ENCODE peak calls at places on chromosomes 11 and 22, in ten cellular contexts. D, O, M, W, V, T, J, F, E and U are unnamed samples.
A peak's percentile ranks its signal among the peaks of the same experiment; 100 is the strongest.

GRCh38 chr22:23850136-23850611 is 7.5 kb upstream of the SLC2A11 start:
- DNase-seq in D (no peak), O (peak; percentile 74), M (no peak), W (no peak), V (peak; percentile 15), T (peak; percentile 83), J (no peak), F (no peak), E (no peak), U (no peak)

GRCh38 chr11:31855466-31855865 is 44.3 kb upstream of the PAX6 start:
- DNase-seq in D (no peak), O (no peak), M (no peak), W (no peak), V (no peak), T (no peak), J (no peak), F (no peak), E (no peak), U (no peak)

GRCh38 chr22:44659140-44659539 is 42.9 kb upstream of the PRR5 start:
- DNase-seq in D (no peak), O (no peak), M (no peak), W (no peak), V (no peak), T (no peak), J (peak; percentile 24), F (no peak), E (no peak), U (no peak)

GRCh38 chr22:40348025-40348658 is 1.8 kb downstream of the ADSL start:
- DNase-seq in D (peak; percentile 52), O (no peak), M (no peak), W (no peak), V (no peak), T (no peak), J (no peak), F (peak; percentile 58), E (peak; percentile 26), U (no peak)

GRCh38 chr11:1469911-1470680 is 16.5 kb downstream of the MOB2 start:
- DNase-seq in D (no peak), O (no peak), M (no peak), W (no peak), V (no peak), T (peak; percentile 69), J (peak; percentile 24), F (no peak), E (no peak), U (peak; percentile 71)

GRCh38 chr11:44559207-44559943 is 6.1 kb upstream of the CD82 start:
- DNase-seq in D (no peak), O (peak; percentile 39), M (peak; percentile 44), W (no peak), V (no peak), T (no peak), J (no peak), F (no peak), E (no peak), U (no peak)

GRCh38 chr11:17076517-17077239 is 789 bp downstream of the RPS13 start:
- DNase-seq in D (no peak), O (no peak), M (no peak), W (no peak), V (no peak), T (no peak), J (no peak), F (peak; percentile 22), E (no peak), U (peak; percentile 53)

GRCh38 chr11:82194521-82194920 is 539.1 kb downstream of the FAM181B start:
- DNase-seq in D (no peak), O (no peak), M (no peak), W (no peak), V (no peak), T (no peak), J (no peak), F (no peak), E (no peak), U (peak; percentile 8)

GRCh38 chr11:114606003-114606801 is 10.6 kb upstream of the NXPE4 start:
- DNase-seq in D (no peak), O (no peak), M (no peak), W (no peak), V (no peak), T (no peak), J (no peak), F (no peak), E (no peak), U (no peak)

GRCh38 chr11:131932584-131933360 is 562.4 kb downstream of the NTM start:
- DNase-seq in D (no peak), O (no peak), M (no peak), W (no peak), V (peak; percentile 19), T (no peak), J (no peak), F (no peak), E (no peak), U (no peak)

GRCh38 chr22:47568700-47569099 is 806.2 kb downstream of the TBC1D22A start:
- DNase-seq in D (no peak), O (no peak), M (no peak), W (no peak), V (no peak), T (no peak), J (no peak), F (no peak), E (no peak), U (no peak)

DNA sequence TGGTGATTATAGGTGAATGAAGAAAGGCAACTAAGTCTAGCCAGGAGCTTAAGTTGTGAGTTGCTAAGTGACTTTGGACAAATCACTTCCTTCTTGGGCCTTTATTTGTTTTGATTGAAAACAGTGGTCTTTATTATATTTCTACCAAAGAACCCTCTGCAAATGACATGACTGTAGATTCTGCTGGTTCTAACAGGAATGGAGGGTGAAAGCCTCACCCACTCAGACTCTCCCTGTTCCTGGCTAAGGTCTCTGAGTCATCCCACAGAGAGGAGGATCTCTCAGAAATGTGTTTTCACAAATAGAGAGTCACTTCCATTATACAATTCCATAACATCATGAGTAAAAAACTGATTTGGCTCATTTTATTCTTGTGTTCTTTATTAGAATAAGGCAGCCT is 583.9 kb upstream of the LRRC4C start:
- DNase-seq in D (no peak), O (no peak), M (no peak), W (no peak), V (no peak), T (no peak), J (no peak), F (no peak), E (peak; percentile 67), U (no peak)
- H3K9me3 ChIP-seq in D (no peaks in the 10 kb centered on the region), O (no peaks in the 10 kb centered on the region), M (no peaks in the 10 kb centered on the region), W (no peaks in the 10 kb centered on the region), V (peaks cover 12% of the 10 kb centered on the region), T (no peaks in the 10 kb centered on the region), J (no peaks in the 10 kb centered on the region), F (no peaks in the 10 kb centered on the region), E (no peaks in the 10 kb centered on the region), U (peaks cover 10% of the 10 kb centered on the region)

GRCh38 chr11:75773595-75774353 is 5.2 kb downstream of the DGAT2 start:
- DNase-seq in D (no peak), O (no peak), M (no peak), W (no peak), V (no peak), T (peak; percentile 16), J (peak; percentile 32), F (no peak), E (no peak), U (no peak)
- H3K27me3 ChIP-seq in D (peaks cover 4% of the 10 kb centered on the region), O (no peaks in the 10 kb centered on the region), M (peaks cover 7% of the 10 kb centered on the region), W (no peaks in the 10 kb centered on the region), V (peaks cover 8% of the 10 kb centered on the region), T (no peaks in the 10 kb centered on the region), J (peaks cover 4% of the 10 kb centered on the region), F (no peaks in the 10 kb centered on the region), E (peaks cover 25% of the 10 kb centered on the region), U (peaks cover 8% of the 10 kb centered on the region)

GRCh38 chr11:91625495-91625894 is 599.1 kb upstream of the FAT3 start:
- DNase-seq in D (no peak), O (no peak), M (no peak), W (no peak), V (no peak), T (no peak), J (no peak), F (no peak), E (no peak), U (no peak)

DNA sequence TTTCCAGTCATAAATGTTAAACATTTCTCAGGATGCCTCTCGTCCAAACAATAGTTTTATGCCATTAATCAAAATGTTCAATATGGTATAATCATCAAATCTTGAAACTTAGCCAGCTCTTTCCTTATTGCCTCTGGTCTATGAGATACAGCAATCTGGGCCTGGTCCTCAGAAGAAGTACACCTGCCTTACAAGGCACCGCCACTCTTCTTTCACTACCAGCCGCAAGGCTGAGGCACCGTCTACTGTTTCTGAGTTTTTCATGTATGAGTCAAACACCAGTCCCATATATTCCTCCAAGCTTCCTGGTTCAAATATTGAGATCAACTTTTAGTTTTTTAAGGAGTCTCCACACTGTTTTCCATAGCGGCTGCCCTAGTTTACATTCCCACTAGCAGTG is 600.6 kb upstream of the FAT3 start:
- DNase-seq in D (no peak), O (no peak), M (no peak), W (no peak), V (no peak), T (no peak), J (no peak), F (no peak), E (no peak), U (no peak)
- H3K9me3 ChIP-seq in D (no peaks in the 10 kb centered on the region), O (no peaks in the 10 kb centered on the region), M (no peaks in the 10 kb centered on the region), W (no peaks in the 10 kb centered on the region), V (peaks cover 2% of the 10 kb centered on the region), T (no peaks in the 10 kb centered on the region), J (no peaks in the 10 kb centered on the region), F (no peaks in the 10 kb centered on the region), E (no peaks in the 10 kb centered on the region), U (no peaks in the 10 kb centered on the region)

GRCh38 chr11:116466231-116466630 is 306.6 kb downstream of the BUD13 start:
- DNase-seq in D (no peak), O (no peak), M (no peak), W (no peak), V (no peak), T (no peak), J (no peak), F (no peak), E (no peak), U (no peak)

GRCh38 chr11:116465056-116465455 is 307.7 kb downstream of the BUD13 start:
- DNase-seq in D (no peak), O (no peak), M (no peak), W (no peak), V (no peak), T (no peak), J (no peak), F (no peak), E (no peak), U (no peak)

GRCh38 chr11:116472661-116473060 is 300.1 kb downstream of the BUD13 start:
- DNase-seq in D (no peak), O (no peak), M (no peak), W (no peak), V (no peak), T (no peak), J (no peak), F (no peak), E (no peak), U (no peak)

GRCh38 chr11:116471608-116472007 is 301.2 kb downstream of the BUD13 start:
- DNase-seq in D (no peak), O (no peak), M (no peak), W (no peak), V (no peak), T (no peak), J (no peak), F (no peak), E (peak; percentile 58), U (no peak)

DNA sequence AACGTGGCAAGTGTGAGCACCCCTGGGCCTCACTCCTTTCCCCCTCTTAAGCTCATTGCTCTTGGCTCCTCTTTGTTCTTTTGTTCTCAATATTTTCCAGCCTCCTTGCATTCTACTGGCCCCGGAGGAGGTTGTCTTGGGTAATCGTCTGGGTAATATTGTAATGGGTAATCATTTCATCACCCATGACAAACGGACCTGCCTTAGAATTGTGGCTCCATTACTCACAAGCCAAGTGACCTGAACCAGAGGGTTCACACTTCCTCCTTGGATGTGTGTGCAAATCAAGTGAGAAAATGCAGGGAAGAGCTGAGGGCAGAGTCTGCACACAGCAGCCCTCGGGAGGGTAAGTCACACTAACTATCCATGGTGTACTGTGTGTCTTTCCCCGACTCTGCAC is 305.0 kb downstream of the BUD13 start:
- DNase-seq in D (no peak), O (no peak), M (no peak), W (no peak), V (no peak), T (no peak), J (no peak), F (no peak), E (no peak), U (no peak)
- H3K27me3 ChIP-seq in D (no peaks in the 10 kb centered on the region), O (no peaks in the 10 kb centered on the region), M (no peaks in the 10 kb centered on the region), W (no peaks in the 10 kb centered on the region), V (peaks cover 18% of the 10 kb centered on the region), T (no peaks in the 10 kb centered on the region), J (no peaks in the 10 kb centered on the region), F (no peaks in the 10 kb centered on the region), E (no peaks in the 10 kb centered on the region), U (no peaks in the 10 kb centered on the region)